ENCODE peak calls at places on chromosomes 13 and 19, in ten cellular contexts. P is IMR-90, D is fibroblast of lung, E is colonic mucosa, N is ovary, S is pancreas, V is testis, K is dorsolateral prefrontal cortex, A is lung, H is heart right ventricle. R is an unnamed sample.

GRCh38 chr19:33302974-33303790 is 848 bp upstream of the CEBPA start:
- DNase-seq in E (no peak), A (no peak), K (no peak), V (peak), S (peak), H (peak), P (peak), D (peak), N (peak), R (no peak)

GRCh38 chr13:110817143-110817542 is 97.7 kb downstream of the ANKRD10 start:
- DNase-seq in K (no peak), V (no peak), N (no peak), D (no peak), S (no peak), E (no peak), P (no peak), H (no peak), A (no peak), R (no peak)

GRCh38 chr19:5691205-5691929 is 1.3 kb downstream of the RPL36 start:
- DNase-seq in A (no peak), H (peak), N (peak), D (peak), S (peak), V (peak), K (no peak), E (peak), P (peak), R (no peak)

GRCh38 chr19:751501-752341 is 809 bp downstream of the MISP start:
- DNase-seq in V (no peak), E (peak), H (no peak), S (peak), N (no peak), K (no peak), P (peak), A (no peak), D (peak), R (no peak)

GRCh38 chr13:44649118-44649455 is 73.0 kb upstream of the TSC22D1 start:
- DNase-seq in H (no peak), K (no peak), V (no peak), S (no peak), D (no peak), A (no peak), N (no peak), P (no peak), E (no peak), R (no peak)

GRCh38 chr19:41269571-41269970 is 5.4 kb downstream of the HNRNPUL1 start:
- DNase-seq in V (no peak), D (no peak), P (no peak), E (no peak), A (no peak), N (no peak), S (no peak), H (no peak), K (no peak), R (no peak)

GRCh38 chr19:43620061-43621001 is 902 bp upstream of the ZNF428 start:
- DNase-seq in D (no peak), V (no peak), A (no peak), H (peak), K (no peak), S (no peak), N (no peak), E (no peak), P (no peak), R (no peak)

GRCh38 chr13:95356916-95357315 is 55.7 kb upstream of the ABCC4 start:
- DNase-seq in P (no peak), V (no peak), S (no peak), A (no peak), H (no peak), N (no peak), E (peak), D (no peak), K (no peak), R (no peak)

GRCh38 chr13:86792153-86792651 is 879.0 kb upstream of the SLITRK5 start:
- DNase-seq in V (peak), P (no peak), D (no peak), H (no peak), A (no peak), N (no peak), K (no peak), E (no peak), S (peak), R (no peak)

GRCh38 chr19:7811989-7812388 is 18.0 kb upstream of the EVI5L start:
- DNase-seq in S (no peak), D (no peak), H (no peak), N (no peak), P (peak), A (no peak), K (no peak), E (no peak), V (no peak), R (no peak)

GRCh38 chr13:20819715-20820114 is 46.0 kb upstream of the EEF1AKMT1 start:
- DNase-seq in H (no peak), D (no peak), P (no peak), S (no peak), K (no peak), N (no peak), A (no peak), V (no peak), E (no peak), R (no peak)

GRCh38 chr13:20812890-20813289 is 39.1 kb upstream of the EEF1AKMT1 start:
- DNase-seq in S (no peak), N (no peak), D (no peak), A (no peak), E (no peak), P (no peak), V (no peak), H (no peak), K (no peak), R (no peak)

GRCh38 chr13:20810808-20811207 is 37.0 kb upstream of the EEF1AKMT1 start:
- DNase-seq in V (no peak), A (no peak), S (no peak), D (no peak), P (no peak), E (no peak), N (no peak), H (no peak), K (no peak), R (no peak)

GRCh38 chr13:20815469-20815868 is 41.7 kb upstream of the EEF1AKMT1 start:
- DNase-seq in K (no peak), P (peak), V (no peak), N (no peak), D (peak), H (no peak), S (no peak), A (no peak), E (no peak), R (no peak)

DNA sequence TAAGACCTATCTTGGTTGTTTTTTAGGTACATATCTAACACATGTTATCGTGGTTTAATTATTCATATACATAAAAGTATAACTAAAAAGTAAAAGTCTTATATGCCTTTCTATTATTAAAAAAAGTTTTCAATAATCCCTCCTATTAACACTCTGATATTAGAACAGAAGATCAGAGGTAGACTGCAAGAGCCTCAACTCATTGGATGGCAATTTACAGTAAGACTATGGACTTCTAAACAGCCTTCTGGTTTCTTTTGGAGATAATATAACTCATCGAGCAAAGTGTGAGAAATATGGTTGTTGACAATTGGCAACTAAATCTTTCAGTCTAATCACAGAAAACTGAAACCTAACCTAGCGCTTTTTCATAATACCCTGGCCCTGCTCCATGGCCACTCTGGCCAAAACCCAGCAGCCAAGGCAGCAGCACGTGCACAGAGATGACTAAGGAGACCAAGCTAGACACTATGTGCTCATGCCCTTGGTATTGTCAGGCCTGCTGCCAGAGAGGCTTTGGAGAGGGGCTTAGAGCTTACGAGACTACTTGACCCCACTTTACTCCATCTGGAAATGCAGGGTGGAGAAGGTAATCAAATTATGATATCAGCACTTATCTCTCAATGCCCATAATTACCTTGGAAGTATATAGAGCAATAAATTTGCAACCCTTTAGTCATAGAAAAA is 40.6 kb upstream of the EEF1AKMT1 start:
- DNase-seq in S (peak), K (no peak), P (peak), E (peak), D (peak), N (peak), H (peak), A (peak), V (peak), R (no peak)
- H3K27ac ChIP-seq in S (peak), K (no peak), P (peak), E (no peak), D (peak), N (no peak), H (peak), A (no peak), V (peak), R (peak)

GRCh38 chr13:50810998-50811397 is 32.5 kb downstream of the DLEU7 start:
- DNase-seq in E (no peak), S (no peak), H (no peak), P (no peak), N (no peak), A (no peak), D (no peak), V (no peak), K (no peak), R (no peak)

GRCh38 chr13:50809133-50810090 is 34.1 kb downstream of the DLEU7 start:
- DNase-seq in P (no peak), A (no peak), H (no peak), V (no peak), K (no peak), D (no peak), S (no peak), E (no peak), N (no peak), R (no peak)

GRCh38 chr13:50801087-50801931 is 42.2 kb downstream of the DLEU7 start:
- DNase-seq in N (peak), A (peak), K (no peak), V (peak), E (peak), P (peak), D (peak), S (peak), H (no peak), R (no peak)

GRCh38 chr13:50810468-50810867 is 33.0 kb downstream of the DLEU7 start:
- DNase-seq in N (no peak), D (no peak), V (no peak), S (no peak), K (no peak), E (no peak), A (no peak), P (no peak), H (no peak), R (no peak)

GRCh38 chr13:50805805-50806204 is 37.7 kb downstream of the DLEU7 start:
- DNase-seq in P (peak), S (no peak), H (no peak), E (no peak), N (no peak), V (no peak), A (no peak), K (no peak), D (peak), R (no peak)
- TF ChIP-seq CTCF in P (peak), S (no peak), H (no peak), E (no peak), N (no peak), V (no peak), A (no peak), K (no peak), D (no peak), R (no peak)

GRCh38 chr19:39677931-39678889 is 22.5 kb downstream of the LGALS16 start:
- DNase-seq in P (peak), S (peak), N (no peak), V (no peak), H (no peak), K (no peak), A (peak), E (no peak), D (no peak), R (no peak)
- H3K27ac ChIP-seq in P (no peak), S (peak), N (no peak), V (no peak), H (no peak), K (no peak), A (peak), E (no peak), D (no peak), R (peak)

DNA sequence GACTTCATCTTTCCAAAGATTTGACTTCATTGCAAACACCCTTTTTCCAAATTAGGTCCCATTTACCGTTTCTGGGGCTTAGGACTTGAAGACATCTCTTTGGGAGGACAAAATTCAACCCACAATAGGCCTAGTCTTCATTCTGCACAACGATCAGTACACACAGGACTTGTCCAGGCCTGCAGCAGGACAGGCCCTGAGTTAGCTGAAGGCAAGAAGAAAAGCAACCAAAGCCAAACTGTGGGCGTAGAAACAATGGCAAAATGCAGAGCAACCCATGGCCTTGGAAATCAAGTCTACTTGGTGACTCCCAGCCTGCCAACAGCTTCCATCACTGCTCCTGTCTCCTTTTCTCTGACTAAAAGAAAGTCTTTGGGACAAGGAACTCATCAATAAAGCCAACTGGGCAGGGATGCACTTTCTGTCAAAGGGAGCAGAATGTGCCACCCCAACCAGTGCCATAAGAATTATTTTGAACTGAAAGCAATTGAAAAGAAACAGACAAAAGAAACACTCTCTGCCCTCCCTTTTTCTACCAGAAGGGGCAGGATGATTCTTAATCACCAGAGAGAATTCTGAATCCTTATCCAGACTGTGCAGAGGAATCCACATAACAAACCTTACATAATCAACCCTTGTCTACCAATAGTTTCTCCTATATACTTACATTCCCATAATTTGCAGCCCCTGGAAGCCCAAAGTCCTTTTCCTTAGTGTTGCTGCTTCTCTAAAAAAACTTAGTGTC is 520.9 kb upstream of the NBEA start:
- DNase-seq in S (no peak), K (no peak), H (no peak), D (no peak), N (no peak), E (no peak), A (no peak), V (no peak), P (no peak), R (no peak)
- TF ChIP-seq CTCF in S (no peak), K (no peak), H (no peak), D (no peak), N (no peak), E (no peak), A (no peak), V (no peak), P (no peak), R (peak)

DNA sequence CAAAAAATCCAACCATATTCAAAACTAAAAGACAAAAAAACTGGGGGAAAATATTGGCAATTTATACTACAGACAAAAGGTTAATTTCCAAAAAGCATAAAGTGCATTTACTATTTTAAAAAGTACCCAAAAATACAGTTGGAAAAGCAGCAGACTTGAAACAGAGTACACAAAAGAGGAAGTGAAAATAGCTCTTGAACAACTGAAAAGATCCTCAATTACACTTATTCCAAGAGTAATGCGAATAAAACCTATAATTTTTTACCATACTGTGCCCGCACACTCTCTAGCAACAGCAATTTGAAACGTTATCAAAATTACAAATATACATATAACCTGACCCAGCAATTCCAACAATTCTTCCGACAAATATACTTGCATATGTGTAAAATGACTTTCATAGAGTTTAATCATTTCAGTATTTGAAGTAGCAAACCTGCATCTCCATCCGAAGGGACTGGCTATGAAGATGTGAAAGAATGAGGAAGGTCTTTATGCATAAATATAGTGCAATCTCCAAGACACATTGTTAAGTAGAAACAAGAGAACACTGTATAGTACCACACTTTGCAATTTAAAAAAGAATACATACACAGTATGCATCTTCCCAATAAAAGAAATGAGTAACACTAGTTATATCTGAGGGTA is 25.4 kb downstream of the ALG5 start:
- DNase-seq in P (no peak), D (no peak), E (no peak), K (no peak), S (no peak), H (no peak), N (no peak), V (no peak), A (no peak), R (no peak)
- H3K27ac ChIP-seq in P (no peak), D (no peak), E (no peak), K (no peak), S (no peak), H (no peak), N (no peak), V (no peak), A (no peak), R (no peak)

R was measured in esophagus squamous epithelium.